ENCODE peak calls at places on chromosome X, in five cellular contexts. One of them, this sample, is unnamed.

GRCh38 chrX:40434947-40435346 is 145.8 kb upstream of the ATP6AP2 start:
- DNase-seq in astrocyte of the spinal cord: peak; percentile 25
- DNase-seq in upper lobe of right lung: no peak
- DNase-seq in GM06990: no peak
- DNase-seq in heart right ventricle: no peak
- DNase-seq in this sample: no peak

GRCh38 chrX:149871940-149872339 is 9.0 kb upstream of the MAGEA8 start:
- DNase-seq in astrocyte of the spinal cord: no peak
- DNase-seq in upper lobe of right lung: no peak
- DNase-seq in GM06990: peak; percentile 57
- DNase-seq in heart right ventricle: peak; percentile 3
- DNase-seq in this sample: peak; percentile 46

GRCh38 chrX:68428431-68428830 is 4.9 kb downstream of the OPHN1 start:
- DNase-seq in astrocyte of the spinal cord: peak; percentile 60
- DNase-seq in upper lobe of right lung: no peak
- DNase-seq in GM06990: no peak
- DNase-seq in heart right ventricle: no peak
- DNase-seq in this sample: no peak

GRCh38 chrX:7145454-7145853 is 2.1 kb upstream of the STS start:
- DNase-seq in astrocyte of the spinal cord: no peak
- DNase-seq in upper lobe of right lung: no peak
- DNase-seq in GM06990: no peak
- DNase-seq in heart right ventricle: no peak
- DNase-seq in this sample: no peak

GRCh38 chrX:84909151-84909550 is 94.5 kb upstream of the APOOL start:
- DNase-seq in astrocyte of the spinal cord: no peak
- DNase-seq in upper lobe of right lung: no peak
- DNase-seq in GM06990: no peak
- DNase-seq in heart right ventricle: no peak
- DNase-seq in this sample: no peak

GRCh38 chrX:19627081-19627480 is 111.8 kb upstream of the MAP3K15 start:
- DNase-seq in astrocyte of the spinal cord: no peak
- DNase-seq in upper lobe of right lung: no peak
- DNase-seq in GM06990: no peak
- DNase-seq in heart right ventricle: no peak
- DNase-seq in this sample: no peak

GRCh38 chrX:108225456-108225730 is 133.8 kb downstream of the ATG4A start:
- DNase-seq in astrocyte of the spinal cord: peak; percentile 51
- DNase-seq in upper lobe of right lung: no peak
- DNase-seq in GM06990: no peak
- DNase-seq in heart right ventricle: no peak
- DNase-seq in this sample: no peak

GRCh38 chrX:42485621-42486020 is 292.3 kb downstream of the PPP1R2C start:
- DNase-seq in astrocyte of the spinal cord: peak; percentile 1
- DNase-seq in upper lobe of right lung: no peak
- DNase-seq in GM06990: no peak
- DNase-seq in heart right ventricle: no peak
- DNase-seq in this sample: no peak

GRCh38 chrX:71482228-71482958 is 50.5 kb upstream of the OGT start:
- DNase-seq in astrocyte of the spinal cord: no peak
- DNase-seq in upper lobe of right lung: no peak
- DNase-seq in GM06990: no peak
- DNase-seq in heart right ventricle: no peak
- DNase-seq in this sample: no peak

GRCh38 chrX:150769408-150769807 is 76.2 kb downstream of the MTMR1 start:
- DNase-seq in astrocyte of the spinal cord: no peak
- DNase-seq in upper lobe of right lung: no peak
- DNase-seq in GM06990: no peak
- DNase-seq in heart right ventricle: no peak
- DNase-seq in this sample: no peak

GRCh38 chrX:123186796-123187195 is 2.7 kb downstream of the GRIA3 start:
- DNase-seq in astrocyte of the spinal cord: no peak
- DNase-seq in upper lobe of right lung: no peak
- DNase-seq in GM06990: no peak
- DNase-seq in heart right ventricle: no peak
- DNase-seq in this sample: no peak

GRCh38 chrX:3712870-3713224 is 602 bp downstream of the PRKX start:
- DNase-seq in astrocyte of the spinal cord: no peak
- DNase-seq in upper lobe of right lung: no peak
- DNase-seq in GM06990: peak; percentile 54
- DNase-seq in heart right ventricle: no peak
- DNase-seq in this sample: no peak

GRCh38 chrX:95383778-95384177 is 1300.9 kb upstream of the DIAPH2 start:
- DNase-seq in astrocyte of the spinal cord: peak; percentile 0
- DNase-seq in upper lobe of right lung: no peak
- DNase-seq in GM06990: no peak
- DNase-seq in heart right ventricle: no peak
- DNase-seq in this sample: no peak

GRCh38 chrX:40644821-40645358 is 2.5 kb downstream of the CXorf38 start:
- DNase-seq in astrocyte of the spinal cord: peak; percentile 62
- DNase-seq in upper lobe of right lung: peak; percentile 67
- DNase-seq in GM06990: peak; percentile 54
- DNase-seq in heart right ventricle: peak; percentile 67
- DNase-seq in this sample: peak; percentile 59

GRCh38 chrX:108435261-108435660 is 3.0 kb downstream of the COL4A6 start:
- DNase-seq in astrocyte of the spinal cord: no peak
- DNase-seq in upper lobe of right lung: no peak
- DNase-seq in GM06990: no peak
- DNase-seq in heart right ventricle: no peak
- DNase-seq in this sample: no peak

GRCh38 chrX:9888953-9889470 is 78.1 kb upstream of the CLDN34 start:
- DNase-seq in astrocyte of the spinal cord: no peak
- DNase-seq in upper lobe of right lung: no peak
- DNase-seq in GM06990: no peak
- DNase-seq in heart right ventricle: no peak
- DNase-seq in this sample: no peak

GRCh38 chrX:69600182-69600581 is 15.7 kb upstream of the EDA start:
- DNase-seq in astrocyte of the spinal cord: no peak
- DNase-seq in upper lobe of right lung: no peak
- DNase-seq in GM06990: no peak
- DNase-seq in heart right ventricle: no peak
- DNase-seq in this sample: no peak

GRCh38 chrX:110412971-110413726 is 54.5 kb downstream of the RTL9 start:
- DNase-seq in astrocyte of the spinal cord: peak; percentile 69
- DNase-seq in upper lobe of right lung: peak; percentile 72
- DNase-seq in GM06990: peak; percentile 46
- DNase-seq in heart right ventricle: peak; percentile 51
- DNase-seq in this sample: peak; percentile 52

GRCh38 chrX:30309139-30309571 is at the start of gene NR0B1:
- DNase-seq in astrocyte of the spinal cord: no peak
- DNase-seq in upper lobe of right lung: no peak
- DNase-seq in GM06990: no peak
- DNase-seq in heart right ventricle: no peak
- DNase-seq in this sample: peak; percentile 9

GRCh38 chrX:31508338-31508737 is 436.5 kb upstream of the FTHL17 start:
- DNase-seq in astrocyte of the spinal cord: peak; percentile 59
- DNase-seq in upper lobe of right lung: no peak
- DNase-seq in GM06990: no peak
- DNase-seq in heart right ventricle: no peak
- DNase-seq in this sample: no peak

GRCh38 chrX:68570598-68570997 is 71.7 kb downstream of the YIPF6 start:
- DNase-seq in astrocyte of the spinal cord: no peak
- DNase-seq in upper lobe of right lung: no peak
- DNase-seq in GM06990: no peak
- DNase-seq in heart right ventricle: no peak
- DNase-seq in this sample: no peak

GRCh38 chrX:65903750-65904149 is 136.1 kb downstream of the VSIG4 start:
- DNase-seq in astrocyte of the spinal cord: no peak
- DNase-seq in upper lobe of right lung: no peak
- DNase-seq in GM06990: no peak
- DNase-seq in heart right ventricle: no peak
- DNase-seq in this sample: no peak

GRCh38 chrX:101291204-101291603 is at the start of gene TAF7L:
- DNase-seq in astrocyte of the spinal cord: peak; percentile 3
- DNase-seq in upper lobe of right lung: no peak
- DNase-seq in GM06990: no peak
- DNase-seq in heart right ventricle: no peak
- DNase-seq in this sample: no peak

GRCh38 chrX:29890646-29891200 is 324.6 kb upstream of the MAGEB2 start:
- DNase-seq in astrocyte of the spinal cord: peak; percentile 2
- DNase-seq in upper lobe of right lung: no peak
- DNase-seq in GM06990: no peak
- DNase-seq in heart right ventricle: no peak
- DNase-seq in this sample: no peak

GRCh38 chrX:152937236-152937635 is 39.4 kb downstream of the ZNF185 start:
- DNase-seq in astrocyte of the spinal cord: no peak
- DNase-seq in upper lobe of right lung: no peak
- DNase-seq in GM06990: no peak
- DNase-seq in heart right ventricle: no peak
- DNase-seq in this sample: no peak

GRCh38 chrX:110045421-110045820 is 42.5 kb downstream of the TMEM164 start:
- DNase-seq in astrocyte of the spinal cord: no peak
- DNase-seq in upper lobe of right lung: no peak
- DNase-seq in GM06990: no peak
- DNase-seq in heart right ventricle: no peak
- DNase-seq in this sample: no peak

GRCh38 chrX:16867947-16868346 is 2.2 kb downstream of the RBBP7 start:
- DNase-seq in astrocyte of the spinal cord: no peak
- DNase-seq in upper lobe of right lung: no peak
- DNase-seq in GM06990: no peak
- DNase-seq in heart right ventricle: no peak
- DNase-seq in this sample: no peak

GRCh38 chrX:139204903-139205667 is 325.5 kb upstream of the F9 start:
- DNase-seq in astrocyte of the spinal cord: no peak
- DNase-seq in upper lobe of right lung: peak; percentile 45
- DNase-seq in GM06990: no peak
- DNase-seq in heart right ventricle: no peak
- DNase-seq in this sample: no peak

GRCh38 chrX:69090022-69090421 is 75.2 kb downstream of the PJA1 start:
- DNase-seq in astrocyte of the spinal cord: no peak
- DNase-seq in upper lobe of right lung: no peak
- DNase-seq in GM06990: no peak
- DNase-seq in heart right ventricle: no peak
- DNase-seq in this sample: no peak

GRCh38 chrX:147912093-147912801 is 528 bp downstream of the FMR1 start:
- DNase-seq in astrocyte of the spinal cord: peak; percentile 32
- DNase-seq in upper lobe of right lung: peak; percentile 68
- DNase-seq in GM06990: peak; percentile 63
- DNase-seq in heart right ventricle: peak; percentile 6
- DNase-seq in this sample: peak; percentile 28

GRCh38 chrX:15946783-15947550 is 92.4 kb upstream of the AP1S2 start:
- DNase-seq in astrocyte of the spinal cord: peak; percentile 84
- DNase-seq in upper lobe of right lung: no peak
- DNase-seq in GM06990: no peak
- DNase-seq in heart right ventricle: no peak
- DNase-seq in this sample: no peak

GRCh38 chrX:6067600-6067999 is 161.1 kb downstream of the NLGN4X start:
- DNase-seq in astrocyte of the spinal cord: peak; percentile 22
- DNase-seq in upper lobe of right lung: no peak
- DNase-seq in GM06990: no peak
- DNase-seq in heart right ventricle: no peak
- DNase-seq in this sample: no peak

GRCh38 chrX:103361798-103362197 is 5.5 kb downstream of the TCEAL9 start:
- DNase-seq in astrocyte of the spinal cord: no peak
- DNase-seq in upper lobe of right lung: no peak
- DNase-seq in GM06990: no peak
- DNase-seq in heart right ventricle: no peak
- DNase-seq in this sample: no peak

GRCh38 chrX:114959729-114960128 is 57.7 kb downstream of the IL13RA2 start:
- DNase-seq in astrocyte of the spinal cord: peak; percentile 17
- DNase-seq in upper lobe of right lung: no peak
- DNase-seq in GM06990: no peak
- DNase-seq in heart right ventricle: no peak
- DNase-seq in this sample: peak; percentile 12
- TF ChIP-seq CTCF in astrocyte of the spinal cord: peak; percentile 42
- TF ChIP-seq CTCF in upper lobe of right lung: peak; percentile 41
- TF ChIP-seq CTCF in GM06990: peak; percentile 25
- TF ChIP-seq CTCF in heart right ventricle: peak; percentile 48
- TF ChIP-seq CTCF in this sample: peak; percentile 41

DNA sequence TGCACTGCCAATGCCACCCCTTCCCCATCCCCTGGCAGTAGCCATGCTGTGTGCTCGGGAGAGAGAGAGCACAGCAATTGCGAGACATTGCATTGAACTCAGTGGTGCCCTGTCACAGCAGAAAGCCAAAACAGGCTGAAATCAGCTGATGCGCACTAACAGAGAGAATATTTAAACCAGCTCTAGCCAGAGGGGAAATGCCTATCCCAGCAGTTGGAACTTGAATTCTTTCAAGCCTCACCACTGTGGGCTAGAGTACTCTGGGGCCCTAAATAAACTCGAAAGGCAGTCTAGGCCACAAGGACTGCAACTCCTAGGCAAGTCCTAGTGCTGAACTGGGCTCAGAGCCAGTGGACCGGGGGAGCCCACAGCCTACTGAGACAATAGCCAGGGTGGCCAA is 17.7 kb upstream of the RP2 start:
- DNase-seq in astrocyte of the spinal cord: no peak
- DNase-seq in upper lobe of right lung: no peak
- DNase-seq in GM06990: no peak
- DNase-seq in heart right ventricle: no peak
- DNase-seq in this sample: no peak
- TF ChIP-seq CTCF in astrocyte of the spinal cord: no peak
- TF ChIP-seq CTCF in upper lobe of right lung: no peak
- TF ChIP-seq CTCF in GM06990: no peak
- TF ChIP-seq CTCF in heart right ventricle: no peak
- TF ChIP-seq CTCF in this sample: no peak

DNA sequence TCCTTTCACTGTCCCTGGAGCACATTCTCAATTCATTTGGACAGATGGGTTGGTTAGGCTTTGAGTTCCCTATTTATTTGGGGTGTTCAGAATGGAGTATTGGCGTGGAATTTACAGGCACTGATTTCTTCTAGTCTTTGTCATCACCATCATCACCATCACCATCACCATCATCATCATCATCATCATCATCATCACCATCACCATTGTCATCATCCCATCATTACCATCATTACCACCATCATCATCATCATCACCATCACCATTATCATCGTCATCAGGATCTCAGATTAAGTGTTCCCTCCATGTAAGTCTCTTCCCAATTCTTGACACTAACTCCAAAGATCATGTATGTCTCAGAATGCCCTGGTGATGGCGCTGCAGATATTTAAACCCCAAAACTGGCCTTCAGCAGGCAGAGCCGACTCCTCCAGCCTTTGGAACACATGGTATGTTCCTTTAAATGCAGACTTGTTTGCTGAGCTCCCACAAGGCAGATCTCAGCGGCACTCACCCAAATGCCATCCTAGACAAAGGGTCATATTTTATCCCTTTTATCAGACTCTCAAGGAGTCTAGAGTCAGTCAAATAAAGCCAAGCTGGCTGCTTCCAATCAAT is 19.8 kb upstream of the FAM9A start:
- DNase-seq in astrocyte of the spinal cord: no peak
- DNase-seq in upper lobe of right lung: no peak
- DNase-seq in GM06990: no peak
- DNase-seq in heart right ventricle: no peak
- DNase-seq in this sample: no peak
- TF ChIP-seq CTCF in astrocyte of the spinal cord: no peak
- TF ChIP-seq CTCF in upper lobe of right lung: no peak
- TF ChIP-seq CTCF in GM06990: no peak
- TF ChIP-seq CTCF in heart right ventricle: no peak
- TF ChIP-seq CTCF in this sample: no peak

GRCh38 chrX:145393702-145394235 is 146.5 kb downstream of the SPANXN1 start:
- DNase-seq in astrocyte of the spinal cord: no peak
- DNase-seq in upper lobe of right lung: no peak
- DNase-seq in GM06990: no peak
- DNase-seq in heart right ventricle: no peak
- DNase-seq in this sample: peak; percentile 5
- TF ChIP-seq CTCF in astrocyte of the spinal cord: peak; percentile 33
- TF ChIP-seq CTCF in upper lobe of right lung: peak; percentile 11
- TF ChIP-seq CTCF in GM06990: peak; percentile 32
- TF ChIP-seq CTCF in heart right ventricle: peak; percentile 32
- TF ChIP-seq CTCF in this sample: peak; percentile 60

This sample was measured in GM13977.